ENCODE peak calls at places on chromosomes 13 and 19, in eight cellular contexts. One of them, this sample, is unnamed.
A peak's percentile ranks its signal among the peaks of the same experiment; 100 is the strongest.

GRCh38 chr19:55070755-55071502 is 4.7 kb upstream of the EPS8L1 start:
- DNase-seq in psoas muscle: no peak
- DNase-seq in body of pancreas: peak; percentile 62
- DNase-seq in T-helper 9 cell: no peak
- DNase-seq in head of caudate nucleus: no peak
- DNase-seq in activated gamma-delta T cell treated with anti-CD3 and anti-CD28 coated beads, Interleukin-2, amount 50 U/mL, for 16 hours: no peak
- DNase-seq in immature natural killer cell: no peak
- DNase-seq in AG08396: peak; percentile 85
- DNase-seq in this sample: no peak

GRCh38 chr19:50838239-50838638 is 4.9 kb upstream of the KLK15 start:
- DNase-seq in T-helper 9 cell: no peak
- DNase-seq in psoas muscle: no peak
- DNase-seq in activated gamma-delta T cell treated with anti-CD3 and anti-CD28 coated beads, Interleukin-2, amount 50 U/mL, for 16 hours: no peak
- DNase-seq in immature natural killer cell: no peak
- DNase-seq in body of pancreas: no peak
- DNase-seq in AG08396: no peak
- DNase-seq in head of caudate nucleus: no peak
- DNase-seq in this sample: no peak

GRCh38 chr19:42469311-42470239 is 26.8 kb upstream of the CXCL17 start:
- DNase-seq in T-helper 9 cell: no peak
- DNase-seq in head of caudate nucleus: no peak
- DNase-seq in AG08396: no peak
- DNase-seq in body of pancreas: no peak
- DNase-seq in immature natural killer cell: no peak
- DNase-seq in psoas muscle: peak; percentile 18
- DNase-seq in activated gamma-delta T cell treated with anti-CD3 and anti-CD28 coated beads, Interleukin-2, amount 50 U/mL, for 16 hours: no peak
- DNase-seq in this sample: no peak

GRCh38 chr19:2726904-2727639 is 5.9 kb upstream of the DIRAS1 start:
- DNase-seq in body of pancreas: no peak
- DNase-seq in T-helper 9 cell: no peak
- DNase-seq in immature natural killer cell: no peak
- DNase-seq in activated gamma-delta T cell treated with anti-CD3 and anti-CD28 coated beads, Interleukin-2, amount 50 U/mL, for 16 hours: no peak
- DNase-seq in head of caudate nucleus: no peak
- DNase-seq in psoas muscle: no peak
- DNase-seq in AG08396: peak; percentile 17
- DNase-seq in this sample: no peak

GRCh38 chr13:114102521-114103288 is 29.7 kb downstream of the RASA3 start:
- DNase-seq in immature natural killer cell: no peak
- DNase-seq in AG08396: no peak
- DNase-seq in psoas muscle: peak; percentile 17
- DNase-seq in T-helper 9 cell: peak; percentile 1
- DNase-seq in body of pancreas: no peak
- DNase-seq in activated gamma-delta T cell treated with anti-CD3 and anti-CD28 coated beads, Interleukin-2, amount 50 U/mL, for 16 hours: no peak
- DNase-seq in head of caudate nucleus: peak; percentile 5
- DNase-seq in this sample: no peak

GRCh38 chr19:8324186-8325050 is 3.1 kb downstream of the RPS28 start:
- DNase-seq in T-helper 9 cell: no peak
- DNase-seq in head of caudate nucleus: no peak
- DNase-seq in activated gamma-delta T cell treated with anti-CD3 and anti-CD28 coated beads, Interleukin-2, amount 50 U/mL, for 16 hours: no peak
- DNase-seq in body of pancreas: peak; percentile 18
- DNase-seq in psoas muscle: no peak
- DNase-seq in AG08396: no peak
- DNase-seq in immature natural killer cell: no peak
- DNase-seq in this sample: peak; percentile 73

GRCh38 chr19:42313096-42313839 is at the start of gene TMEM145:
- DNase-seq in immature natural killer cell: no peak
- DNase-seq in T-helper 9 cell: no peak
- DNase-seq in psoas muscle: peak; percentile 47
- DNase-seq in AG08396: peak; percentile 90
- DNase-seq in activated gamma-delta T cell treated with anti-CD3 and anti-CD28 coated beads, Interleukin-2, amount 50 U/mL, for 16 hours: no peak
- DNase-seq in body of pancreas: peak; percentile 57
- DNase-seq in head of caudate nucleus: peak; percentile 76
- DNase-seq in this sample: no peak

GRCh38 chr13:72194531-72194930 is 327.5 kb upstream of the DACH1 start:
- DNase-seq in activated gamma-delta T cell treated with anti-CD3 and anti-CD28 coated beads, Interleukin-2, amount 50 U/mL, for 16 hours: no peak
- DNase-seq in head of caudate nucleus: peak; percentile 15
- DNase-seq in immature natural killer cell: no peak
- DNase-seq in psoas muscle: no peak
- DNase-seq in T-helper 9 cell: no peak
- DNase-seq in body of pancreas: peak; percentile 38
- DNase-seq in AG08396: no peak
- DNase-seq in this sample: no peak

GRCh38 chr13:112445411-112446271 is 69.5 kb downstream of the SPACA7 start:
- DNase-seq in AG08396: peak; percentile 29
- DNase-seq in body of pancreas: no peak
- DNase-seq in head of caudate nucleus: no peak
- DNase-seq in T-helper 9 cell: no peak
- DNase-seq in psoas muscle: no peak
- DNase-seq in immature natural killer cell: no peak
- DNase-seq in activated gamma-delta T cell treated with anti-CD3 and anti-CD28 coated beads, Interleukin-2, amount 50 U/mL, for 16 hours: no peak
- DNase-seq in this sample: peak; percentile 35

GRCh38 chr19:54124393-54124792 is 8.8 kb downstream of the PRPF31 start:
- DNase-seq in immature natural killer cell: no peak
- DNase-seq in T-helper 9 cell: no peak
- DNase-seq in head of caudate nucleus: no peak
- DNase-seq in AG08396: no peak
- DNase-seq in body of pancreas: no peak
- DNase-seq in activated gamma-delta T cell treated with anti-CD3 and anti-CD28 coated beads, Interleukin-2, amount 50 U/mL, for 16 hours: no peak
- DNase-seq in psoas muscle: no peak
- DNase-seq in this sample: no peak

GRCh38 chr19:44723952-44724319 is 24.6 kb upstream of the BCL3 start:
- DNase-seq in activated gamma-delta T cell treated with anti-CD3 and anti-CD28 coated beads, Interleukin-2, amount 50 U/mL, for 16 hours: peak; percentile 68
- DNase-seq in body of pancreas: peak; percentile 84
- DNase-seq in head of caudate nucleus: peak; percentile 66
- DNase-seq in psoas muscle: peak; percentile 84
- DNase-seq in immature natural killer cell: peak; percentile 82
- DNase-seq in AG08396: peak; percentile 88
- DNase-seq in T-helper 9 cell: peak; percentile 71
- DNase-seq in this sample: peak; percentile 90

GRCh38 chr13:79497852-79498251 is 16.9 kb downstream of the NDFIP2 start:
- DNase-seq in activated gamma-delta T cell treated with anti-CD3 and anti-CD28 coated beads, Interleukin-2, amount 50 U/mL, for 16 hours: no peak
- DNase-seq in AG08396: no peak
- DNase-seq in immature natural killer cell: no peak
- DNase-seq in head of caudate nucleus: no peak
- DNase-seq in body of pancreas: no peak
- DNase-seq in psoas muscle: no peak
- DNase-seq in T-helper 9 cell: no peak
- DNase-seq in this sample: no peak

GRCh38 chr19:2160384-2160783 is 3.3 kb upstream of the DOT1L start:
- DNase-seq in activated gamma-delta T cell treated with anti-CD3 and anti-CD28 coated beads, Interleukin-2, amount 50 U/mL, for 16 hours: no peak
- DNase-seq in body of pancreas: no peak
- DNase-seq in AG08396: no peak
- DNase-seq in T-helper 9 cell: no peak
- DNase-seq in psoas muscle: no peak
- DNase-seq in head of caudate nucleus: no peak
- DNase-seq in immature natural killer cell: no peak
- DNase-seq in this sample: no peak

GRCh38 chr13:38775085-38775484 is 88.2 kb downstream of the FREM2 start:
- DNase-seq in head of caudate nucleus: no peak
- DNase-seq in AG08396: no peak
- DNase-seq in immature natural killer cell: no peak
- DNase-seq in T-helper 9 cell: no peak
- DNase-seq in body of pancreas: no peak
- DNase-seq in activated gamma-delta T cell treated with anti-CD3 and anti-CD28 coated beads, Interleukin-2, amount 50 U/mL, for 16 hours: no peak
- DNase-seq in psoas muscle: no peak
- DNase-seq in this sample: no peak

GRCh38 chr19:40716031-40716654 is 543 bp downstream of the COQ8B start:
- DNase-seq in T-helper 9 cell: peak; percentile 48
- DNase-seq in body of pancreas: no peak
- DNase-seq in activated gamma-delta T cell treated with anti-CD3 and anti-CD28 coated beads, Interleukin-2, amount 50 U/mL, for 16 hours: peak; percentile 70
- DNase-seq in head of caudate nucleus: no peak
- DNase-seq in AG08396: peak; percentile 56
- DNase-seq in psoas muscle: peak; percentile 40
- DNase-seq in immature natural killer cell: peak; percentile 26
- DNase-seq in this sample: no peak

GRCh38 chr19:7901337-7901736 is 2.3 kb upstream of the MAP2K7 start:
- DNase-seq in immature natural killer cell: no peak
- DNase-seq in AG08396: no peak
- DNase-seq in psoas muscle: no peak
- DNase-seq in head of caudate nucleus: no peak
- DNase-seq in body of pancreas: no peak
- DNase-seq in T-helper 9 cell: no peak
- DNase-seq in activated gamma-delta T cell treated with anti-CD3 and anti-CD28 coated beads, Interleukin-2, amount 50 U/mL, for 16 hours: no peak
- DNase-seq in this sample: no peak

GRCh38 chr19:7540761-7541480 is 5.4 kb downstream of the PNPLA6 start:
- DNase-seq in T-helper 9 cell: no peak
- DNase-seq in activated gamma-delta T cell treated with anti-CD3 and anti-CD28 coated beads, Interleukin-2, amount 50 U/mL, for 16 hours: no peak
- DNase-seq in AG08396: peak; percentile 56
- DNase-seq in immature natural killer cell: no peak
- DNase-seq in psoas muscle: no peak
- DNase-seq in body of pancreas: no peak
- DNase-seq in head of caudate nucleus: no peak
- DNase-seq in this sample: peak; percentile 44

GRCh38 chr19:17931532-17932191 is 1.2 kb upstream of the CCDC124 start:
- DNase-seq in body of pancreas: no peak
- DNase-seq in immature natural killer cell: no peak
- DNase-seq in T-helper 9 cell: no peak
- DNase-seq in AG08396: no peak
- DNase-seq in head of caudate nucleus: no peak
- DNase-seq in psoas muscle: no peak
- DNase-seq in activated gamma-delta T cell treated with anti-CD3 and anti-CD28 coated beads, Interleukin-2, amount 50 U/mL, for 16 hours: no peak
- DNase-seq in this sample: no peak

GRCh38 chr19:38690832-38691231 is 43.4 kb downstream of the ACTN4 start:
- DNase-seq in head of caudate nucleus: no peak
- DNase-seq in T-helper 9 cell: no peak
- DNase-seq in psoas muscle: no peak
- DNase-seq in AG08396: no peak
- DNase-seq in immature natural killer cell: no peak
- DNase-seq in body of pancreas: no peak
- DNase-seq in activated gamma-delta T cell treated with anti-CD3 and anti-CD28 coated beads, Interleukin-2, amount 50 U/mL, for 16 hours: no peak
- DNase-seq in this sample: no peak

GRCh38 chr19:3842948-3843347 is 25.9 kb downstream of the ZFR2 start:
- DNase-seq in T-helper 9 cell: no peak
- DNase-seq in body of pancreas: no peak
- DNase-seq in activated gamma-delta T cell treated with anti-CD3 and anti-CD28 coated beads, Interleukin-2, amount 50 U/mL, for 16 hours: no peak
- DNase-seq in psoas muscle: no peak
- DNase-seq in immature natural killer cell: no peak
- DNase-seq in AG08396: no peak
- DNase-seq in head of caudate nucleus: no peak
- DNase-seq in this sample: no peak

GRCh38 chr13:110010433-110011135 is 224.2 kb upstream of the IRS2 start:
- DNase-seq in body of pancreas: no peak
- DNase-seq in AG08396: no peak
- DNase-seq in head of caudate nucleus: no peak
- DNase-seq in T-helper 9 cell: no peak
- DNase-seq in immature natural killer cell: no peak
- DNase-seq in psoas muscle: no peak
- DNase-seq in activated gamma-delta T cell treated with anti-CD3 and anti-CD28 coated beads, Interleukin-2, amount 50 U/mL, for 16 hours: no peak
- DNase-seq in this sample: no peak

GRCh38 chr13:33279898-33280549 is 5.5 kb downstream of the STARD13 start:
- DNase-seq in T-helper 9 cell: no peak
- DNase-seq in psoas muscle: no peak
- DNase-seq in body of pancreas: no peak
- DNase-seq in head of caudate nucleus: no peak
- DNase-seq in AG08396: no peak
- DNase-seq in immature natural killer cell: no peak
- DNase-seq in activated gamma-delta T cell treated with anti-CD3 and anti-CD28 coated beads, Interleukin-2, amount 50 U/mL, for 16 hours: no peak
- DNase-seq in this sample: no peak

GRCh38 chr19:2330632-2331284 is 2.3 kb downstream of the SPPL2B start:
- DNase-seq in immature natural killer cell: no peak
- DNase-seq in T-helper 9 cell: no peak
- DNase-seq in psoas muscle: peak; percentile 56
- DNase-seq in body of pancreas: peak; percentile 79
- DNase-seq in activated gamma-delta T cell treated with anti-CD3 and anti-CD28 coated beads, Interleukin-2, amount 50 U/mL, for 16 hours: no peak
- DNase-seq in head of caudate nucleus: peak; percentile 29
- DNase-seq in AG08396: no peak
- DNase-seq in this sample: peak; percentile 58

GRCh38 chr19:495440-496332 is 600 bp upstream of the MADCAM1 start:
- DNase-seq in psoas muscle: peak; percentile 31
- DNase-seq in AG08396: peak; percentile 66
- DNase-seq in T-helper 9 cell: peak; percentile 41
- DNase-seq in head of caudate nucleus: no peak
- DNase-seq in immature natural killer cell: peak; percentile 52
- DNase-seq in body of pancreas: no peak
- DNase-seq in activated gamma-delta T cell treated with anti-CD3 and anti-CD28 coated beads, Interleukin-2, amount 50 U/mL, for 16 hours: no peak
- DNase-seq in this sample: no peak

GRCh38 chr13:111202745-111203144 is 87.6 kb downstream of the ARHGEF7 start:
- DNase-seq in activated gamma-delta T cell treated with anti-CD3 and anti-CD28 coated beads, Interleukin-2, amount 50 U/mL, for 16 hours: no peak
- DNase-seq in immature natural killer cell: no peak
- DNase-seq in T-helper 9 cell: no peak
- DNase-seq in body of pancreas: no peak
- DNase-seq in psoas muscle: no peak
- DNase-seq in head of caudate nucleus: no peak
- DNase-seq in AG08396: peak; percentile 58
- DNase-seq in this sample: no peak

GRCh38 chr19:40605201-40605971 is 4.2 kb downstream of the LTBP4 start:
- DNase-seq in psoas muscle: peak; percentile 72
- DNase-seq in AG08396: peak; percentile 78
- DNase-seq in body of pancreas: peak; percentile 88
- DNase-seq in immature natural killer cell: peak; percentile 80
- DNase-seq in activated gamma-delta T cell treated with anti-CD3 and anti-CD28 coated beads, Interleukin-2, amount 50 U/mL, for 16 hours: peak; percentile 69
- DNase-seq in T-helper 9 cell: peak; percentile 74
- DNase-seq in head of caudate nucleus: peak; percentile 66
- DNase-seq in this sample: peak; percentile 79

GRCh38 chr19:6967962-6968361 is 53.3 kb downstream of the MBD3L2B start:
- DNase-seq in psoas muscle: no peak
- DNase-seq in body of pancreas: no peak
- DNase-seq in T-helper 9 cell: no peak
- DNase-seq in AG08396: no peak
- DNase-seq in activated gamma-delta T cell treated with anti-CD3 and anti-CD28 coated beads, Interleukin-2, amount 50 U/mL, for 16 hours: no peak
- DNase-seq in immature natural killer cell: no peak
- DNase-seq in head of caudate nucleus: no peak
- DNase-seq in this sample: no peak

GRCh38 chr19:7914099-7914498 is 531 bp upstream of the TGFBR3L start:
- DNase-seq in head of caudate nucleus: no peak
- DNase-seq in body of pancreas: no peak
- DNase-seq in activated gamma-delta T cell treated with anti-CD3 and anti-CD28 coated beads, Interleukin-2, amount 50 U/mL, for 16 hours: no peak
- DNase-seq in immature natural killer cell: no peak
- DNase-seq in psoas muscle: no peak
- DNase-seq in T-helper 9 cell: no peak
- DNase-seq in AG08396: no peak
- DNase-seq in this sample: no peak

GRCh38 chr19:51366050-51366998 is at the start of gene ETFB:
- DNase-seq in immature natural killer cell: peak; percentile 89
- DNase-seq in AG08396: peak; percentile 97
- DNase-seq in head of caudate nucleus: peak; percentile 100
- DNase-seq in activated gamma-delta T cell treated with anti-CD3 and anti-CD28 coated beads, Interleukin-2, amount 50 U/mL, for 16 hours: peak; percentile 85
- DNase-seq in body of pancreas: peak; percentile 99
- DNase-seq in T-helper 9 cell: peak; percentile 83
- DNase-seq in psoas muscle: peak; percentile 98
- DNase-seq in this sample: peak; percentile 99

GRCh38 chr19:47157455-47158321 is 27.1 kb downstream of the SAE1 start:
- DNase-seq in T-helper 9 cell: no peak
- DNase-seq in immature natural killer cell: peak; percentile 33
- DNase-seq in AG08396: peak; percentile 58
- DNase-seq in activated gamma-delta T cell treated with anti-CD3 and anti-CD28 coated beads, Interleukin-2, amount 50 U/mL, for 16 hours: no peak
- DNase-seq in head of caudate nucleus: no peak
- DNase-seq in body of pancreas: peak; percentile 19
- DNase-seq in psoas muscle: peak; percentile 32
- DNase-seq in this sample: peak; percentile 45

GRCh38 chr13:29423050-29423449 is 172.4 kb downstream of the SLC7A1 start:
- DNase-seq in activated gamma-delta T cell treated with anti-CD3 and anti-CD28 coated beads, Interleukin-2, amount 50 U/mL, for 16 hours: no peak
- DNase-seq in psoas muscle: no peak
- DNase-seq in AG08396: no peak
- DNase-seq in immature natural killer cell: no peak
- DNase-seq in T-helper 9 cell: no peak
- DNase-seq in body of pancreas: no peak
- DNase-seq in head of caudate nucleus: no peak
- DNase-seq in this sample: no peak